ENCODE peak calls at places on chromosome 22, in five cellular contexts. One of them, this sample, is unnamed.

GRCh38 chr22:22395230-22395629 is 113.3 kb downstream of the ZNF280B start:
- DNase-seq in Ammon's horn: no peak
- DNase-seq in Daoy: no peak
- DNase-seq in hepatic stellate cell: no peak
- DNase-seq in LoVo: no peak
- DNase-seq in this sample: no peak

GRCh38 chr22:44735518-44736428 is 16.6 kb upstream of the ARHGAP8 start:
- DNase-seq in LoVo: peak; percentile 52
- DNase-seq in Ammon's horn: peak; percentile 53
- DNase-seq in hepatic stellate cell: peak; percentile 78
- DNase-seq in Daoy: peak; percentile 70
- DNase-seq in this sample: peak; percentile 82

GRCh38 chr22:25754527-25755202 is 12.7 kb downstream of the MYO18B start:
- DNase-seq in Daoy: peak; percentile 96
- DNase-seq in LoVo: no peak
- DNase-seq in Ammon's horn: no peak
- DNase-seq in hepatic stellate cell: no peak
- DNase-seq in this sample: no peak

GRCh38 chr22:33303109-33303508 is 244.9 kb upstream of the SYN3 start:
- DNase-seq in Daoy: no peak
- DNase-seq in LoVo: no peak
- DNase-seq in Ammon's horn: peak; percentile 40
- DNase-seq in hepatic stellate cell: no peak
- DNase-seq in this sample: no peak

GRCh38 chr22:28477556-28477955 is 202.1 kb downstream of the TTC28 start:
- DNase-seq in hepatic stellate cell: no peak
- DNase-seq in Ammon's horn: no peak
- DNase-seq in Daoy: no peak
- DNase-seq in LoVo: no peak
- DNase-seq in this sample: no peak

GRCh38 chr22:35642305-35642741 is 5.9 kb upstream of the APOL6 start:
- DNase-seq in Daoy: no peak
- DNase-seq in hepatic stellate cell: peak; percentile 49
- DNase-seq in Ammon's horn: no peak
- DNase-seq in LoVo: no peak
- DNase-seq in this sample: no peak

GRCh38 chr22:31742682-31743081 is 7.2 kb downstream of the PRR14L start:
- DNase-seq in LoVo: no peak
- DNase-seq in Daoy: no peak
- DNase-seq in Ammon's horn: no peak
- DNase-seq in hepatic stellate cell: no peak
- DNase-seq in this sample: no peak

GRCh38 chr22:49807780-49808708 is 19.6 kb downstream of the BRD1 start:
- DNase-seq in LoVo: no peak
- DNase-seq in Ammon's horn: no peak
- DNase-seq in hepatic stellate cell: no peak
- DNase-seq in Daoy: no peak
- DNase-seq in this sample: no peak

GRCh38 chr22:39309364-39309861 is 10.0 kb downstream of the RPL3 start:
- DNase-seq in Daoy: no peak
- DNase-seq in hepatic stellate cell: no peak
- DNase-seq in Ammon's horn: no peak
- DNase-seq in LoVo: peak; percentile 53
- DNase-seq in this sample: no peak

GRCh38 chr22:49205401-49205800 is 622.3 kb downstream of the BRD1 start:
- DNase-seq in LoVo: no peak
- DNase-seq in Daoy: no peak
- DNase-seq in hepatic stellate cell: no peak
- DNase-seq in Ammon's horn: no peak
- DNase-seq in this sample: no peak

GRCh38 chr22:46533434-46533833 is 4.0 kb downstream of the CELSR1 start:
- DNase-seq in LoVo: no peak
- DNase-seq in hepatic stellate cell: no peak
- DNase-seq in Ammon's horn: no peak
- DNase-seq in Daoy: no peak
- DNase-seq in this sample: no peak

GRCh38 chr22:46122511-46122971 is 27.8 kb upstream of the PPARA start:
- DNase-seq in Daoy: peak; percentile 71
- DNase-seq in hepatic stellate cell: peak; percentile 88
- DNase-seq in LoVo: peak; percentile 72
- DNase-seq in Ammon's horn: peak; percentile 74
- DNase-seq in this sample: peak; percentile 75

GRCh38 chr22:46356496-46357185 is 21.1 kb downstream of the TRMU start:
- DNase-seq in Daoy: no peak
- DNase-seq in hepatic stellate cell: no peak
- DNase-seq in Ammon's horn: no peak
- DNase-seq in LoVo: no peak
- DNase-seq in this sample: no peak

GRCh38 chr22:27792452-27793165 is 8.9 kb downstream of the MN1 start:
- DNase-seq in Ammon's horn: no peak
- DNase-seq in hepatic stellate cell: no peak
- DNase-seq in LoVo: no peak
- DNase-seq in Daoy: no peak
- DNase-seq in this sample: no peak

GRCh38 chr22:30730351-30730750 is 35.7 kb downstream of the OSBP2 start:
- DNase-seq in hepatic stellate cell: no peak
- DNase-seq in Ammon's horn: no peak
- DNase-seq in Daoy: no peak
- DNase-seq in LoVo: no peak
- DNase-seq in this sample: no peak

GRCh38 chr22:43409046-43409445 is 2.8 kb upstream of the MPPED1 start:
- DNase-seq in LoVo: no peak
- DNase-seq in Ammon's horn: no peak
- DNase-seq in Daoy: no peak
- DNase-seq in hepatic stellate cell: no peak
- DNase-seq in this sample: no peak

GRCh38 chr22:41352058-41352457 is 29.7 kb upstream of the TEF start:
- DNase-seq in Ammon's horn: no peak
- DNase-seq in LoVo: peak; percentile 31
- DNase-seq in Daoy: peak; percentile 61
- DNase-seq in hepatic stellate cell: peak; percentile 58
- DNase-seq in this sample: peak; percentile 57

GRCh38 chr22:46748948-46749681 is 11.1 kb upstream of the CERK start:
- DNase-seq in LoVo: no peak
- DNase-seq in Daoy: peak; percentile 57
- DNase-seq in hepatic stellate cell: peak; percentile 55
- DNase-seq in Ammon's horn: no peak
- DNase-seq in this sample: no peak

GRCh38 chr22:43302462-43303109 is 40.6 kb downstream of the SCUBE1 start:
- DNase-seq in Ammon's horn: no peak
- DNase-seq in Daoy: no peak
- DNase-seq in hepatic stellate cell: no peak
- DNase-seq in LoVo: no peak
- DNase-seq in this sample: no peak

GRCh38 chr22:32355760-32356159 is 1.9 kb upstream of the RFPL3 start:
- DNase-seq in Daoy: no peak
- DNase-seq in Ammon's horn: no peak
- DNase-seq in LoVo: peak; percentile 5
- DNase-seq in hepatic stellate cell: no peak
- DNase-seq in this sample: peak; percentile 59

GRCh38 chr22:28730146-28730545 is 11.5 kb downstream of the CHEK2 start:
- DNase-seq in Ammon's horn: no peak
- DNase-seq in LoVo: no peak
- DNase-seq in Daoy: no peak
- DNase-seq in hepatic stellate cell: no peak
- DNase-seq in this sample: no peak

GRCh38 chr22:50182176-50183081 is 3.3 kb upstream of the TRABD start:
- DNase-seq in hepatic stellate cell: no peak
- DNase-seq in LoVo: no peak
- DNase-seq in Daoy: no peak
- DNase-seq in Ammon's horn: no peak
- DNase-seq in this sample: no peak

GRCh38 chr22:23784215-23784732 is 2.5 kb upstream of the SMARCB1 start:
- DNase-seq in Daoy: peak; percentile 64
- DNase-seq in Ammon's horn: peak; percentile 0
- DNase-seq in hepatic stellate cell: peak; percentile 77
- DNase-seq in LoVo: no peak
- DNase-seq in this sample: no peak

GRCh38 chr22:36328635-36329216 is 59.0 kb downstream of the MYH9 start:
- DNase-seq in Daoy: peak; percentile 93
- DNase-seq in hepatic stellate cell: peak; percentile 69
- DNase-seq in Ammon's horn: no peak
- DNase-seq in LoVo: no peak
- DNase-seq in this sample: no peak

GRCh38 chr22:38271927-38272372 is 860 bp downstream of the TMEM184B start:
- DNase-seq in Daoy: no peak
- DNase-seq in Ammon's horn: no peak
- DNase-seq in hepatic stellate cell: no peak
- DNase-seq in LoVo: peak; percentile 13
- DNase-seq in this sample: no peak

GRCh38 chr22:29205598-29206371 is at the start of gene EMID1:
- DNase-seq in Daoy: peak; percentile 53
- DNase-seq in Ammon's horn: no peak
- DNase-seq in hepatic stellate cell: peak; percentile 44
- DNase-seq in LoVo: peak; percentile 40
- DNase-seq in this sample: peak; percentile 58

GRCh38 chr22:18005201-18005926 is 19.0 kb downstream of the MICAL3 start:
- DNase-seq in hepatic stellate cell: no peak
- DNase-seq in Ammon's horn: peak; percentile 39
- DNase-seq in LoVo: no peak
- DNase-seq in Daoy: no peak
- DNase-seq in this sample: no peak

GRCh38 chr22:49543876-49544275 is 283.8 kb downstream of the BRD1 start:
- DNase-seq in LoVo: no peak
- DNase-seq in Ammon's horn: no peak
- DNase-seq in hepatic stellate cell: no peak
- DNase-seq in Daoy: no peak
- DNase-seq in this sample: no peak

GRCh38 chr22:41382610-41383009 is 868 bp downstream of the TEF start:
- DNase-seq in Ammon's horn: peak; percentile 41
- DNase-seq in LoVo: no peak
- DNase-seq in hepatic stellate cell: no peak
- DNase-seq in Daoy: no peak
- DNase-seq in this sample: no peak